ENCODE peak calls at places on chromosome 3, in nine cellular contexts. Y, H, T, O, N, V, J, X and W are unnamed samples.

GRCh38 chr3:45819543-45819942 is 22.4 kb downstream of the LZTFL1 start:
- DNase-seq in Y (no peak), H (peak; percentile 14), T (no peak), O (no peak), N (no peak), V (peak; percentile 23), J (no peak), X (peak; percentile 73), W (no peak)

GRCh38 chr3:58414538-58415197 is 19.0 kb downstream of the PDHB start:
- DNase-seq in Y (no peak), H (peak; percentile 80), T (peak; percentile 70), O (peak; percentile 57), N (peak; percentile 42), V (no peak), J (peak; percentile 65), X (peak; percentile 78), W (peak; percentile 67)

GRCh38 chr3:126540342-126540849 is 16.4 kb downstream of the CHST13 start:
- DNase-seq in Y (peak; percentile 83), H (peak; percentile 81), T (peak; percentile 79), O (no peak), N (no peak), V (peak; percentile 81), J (no peak), X (peak; percentile 96), W (peak; percentile 86)

GRCh38 chr3:30549600-30549999 is 56.8 kb upstream of the TGFBR2 start:
- DNase-seq in Y (no peak), H (no peak), T (no peak), O (no peak), N (no peak), V (no peak), J (no peak), X (no peak), W (no peak)

GRCh38 chr3:72903004-72903403 is 15.2 kb downstream of the GXYLT2 start:
- DNase-seq in Y (peak; percentile 83), H (peak; percentile 91), T (peak; percentile 78), O (no peak), N (no peak), V (no peak), J (no peak), X (peak; percentile 96), W (peak; percentile 80)

GRCh38 chr3:107263269-107264021 is 113.8 kb upstream of the CCDC54 start:
- DNase-seq in Y (no peak), H (peak; percentile 71), T (peak; percentile 27), O (no peak), N (no peak), V (no peak), J (peak; percentile 15), X (peak; percentile 11), W (no peak)

GRCh38 chr3:58388550-58389061 is 45.0 kb downstream of the PDHB start:
- DNase-seq in Y (peak; percentile 62), H (peak; percentile 76), T (no peak), O (no peak), N (no peak), V (peak; percentile 69), J (no peak), X (peak; percentile 99), W (peak; percentile 43)

GRCh38 chr3:149828390-149828789 is 15.4 kb downstream of the RNF13 start:
- DNase-seq in Y (no peak), H (no peak), T (no peak), O (no peak), N (no peak), V (no peak), J (no peak), X (no peak), W (no peak)

GRCh38 chr3:190122198-190122771 is 1.6 kb upstream of the P3H2 start:
- DNase-seq in Y (no peak), H (peak; percentile 58), T (peak; percentile 73), O (no peak), N (no peak), V (no peak), J (no peak), X (no peak), W (peak; percentile 74)

GRCh38 chr3:134057006-134057832 is 27.5 kb upstream of the SLCO2A1 start:
- DNase-seq in Y (no peak), H (peak; percentile 59), T (no peak), O (no peak), N (no peak), V (no peak), J (no peak), X (peak; percentile 52), W (no peak)

GRCh38 chr3:140859592-140860336 is 81.9 kb upstream of the SLC25A36 start:
- DNase-seq in Y (no peak), H (peak; percentile 6), T (no peak), O (no peak), N (no peak), V (no peak), J (peak; percentile 49), X (no peak), W (peak; percentile 18)

GRCh38 chr3:30493912-30494311 is 112.5 kb upstream of the TGFBR2 start:
- DNase-seq in Y (no peak), H (peak; percentile 80), T (no peak), O (no peak), N (no peak), V (peak; percentile 37), J (no peak), X (peak; percentile 83), W (peak; percentile 72)

GRCh38 chr3:54433846-54434245 is 311.5 kb downstream of the CACNA2D3 start:
- DNase-seq in Y (no peak), H (no peak), T (no peak), O (no peak), N (no peak), V (no peak), J (no peak), X (no peak), W (no peak)

GRCh38 chr3:54434761-54435160 is 312.4 kb downstream of the CACNA2D3 start:
- DNase-seq in Y (no peak), H (no peak), T (no peak), O (no peak), N (no peak), V (no peak), J (peak; percentile 18), X (no peak), W (no peak)

GRCh38 chr3:54427951-54428871 is 305.9 kb downstream of the CACNA2D3 start:
- DNase-seq in Y (peak; percentile 75), H (peak; percentile 90), T (peak; percentile 70), O (peak; percentile 56), N (peak; percentile 17), V (peak; percentile 59), J (peak; percentile 58), X (peak; percentile 85), W (peak; percentile 76)

GRCh38 chr3:54427501-54427900 is 305.1 kb downstream of the CACNA2D3 start:
- DNase-seq in Y (no peak), H (no peak), T (no peak), O (no peak), N (no peak), V (no peak), J (no peak), X (no peak), W (no peak)

GRCh38 chr3:54432975-54433374 is 310.6 kb downstream of the CACNA2D3 start:
- DNase-seq in Y (no peak), H (no peak), T (no peak), O (no peak), N (no peak), V (no peak), J (no peak), X (peak; percentile 9), W (no peak)
- H3K4me3 ChIP-seq in Y (no peak overlapping the region), H (no peak overlapping the region), T (no peak overlapping the region), O (no peak overlapping the region), N (no peak overlapping the region), V (no peak overlapping the region), J (no peak overlapping the region), X (no peak overlapping the region), W (no peak overlapping the region)

GRCh38 chr3:136075218-136075808 is 109.8 kb downstream of the PPP2R3A start:
- DNase-seq in Y (no peak), H (peak; percentile 92), T (peak; percentile 76), O (peak; percentile 77), N (peak; percentile 56), V (peak; percentile 62), J (peak; percentile 78), X (peak; percentile 80), W (peak; percentile 79)
- TF ChIP-seq CTCF in Y (peak; percentile 85), H (peak; percentile 90), T (peak; percentile 88), O (peak; percentile 95), N (peak; percentile 88), V (peak; percentile 91), J (peak; percentile 79), X (peak; percentile 98), W (peak; percentile 82)

GRCh38 chr3:113696658-113697191 is 283 bp upstream of the USF3 start:
- DNase-seq in Y (peak; percentile 96), H (peak; percentile 100), T (peak; percentile 100), O (peak; percentile 99), N (peak; percentile 99), V (peak; percentile 98), J (peak; percentile 99), X (peak; percentile 99), W (peak; percentile 100)

GRCh38 chr3:113698213-113698742 is 1.8 kb upstream of the USF3 start:
- DNase-seq in Y (no peak), H (no peak), T (no peak), O (no peak), N (no peak), V (no peak), J (no peak), X (no peak), W (no peak)

GRCh38 chr3:113695818-113696645 is at the start of gene USF3:
- DNase-seq in Y (no peak), H (peak; percentile 58), T (peak; percentile 22), O (peak; percentile 78), N (peak; percentile 80), V (no peak), J (peak; percentile 79), X (peak; percentile 43), W (peak; percentile 52)

GRCh38 chr3:113697192-113698090 is 999 bp upstream of the USF3 start:
- DNase-seq in Y (no peak), H (peak; percentile 54), T (no peak), O (peak; percentile 41), N (peak; percentile 31), V (no peak), J (peak; percentile 34), X (peak; percentile 10), W (no peak)

GRCh38 chr3:113698891-113699465 is 2.5 kb upstream of the USF3 start:
- DNase-seq in Y (no peak), H (peak; percentile 33), T (no peak), O (no peak), N (no peak), V (no peak), J (no peak), X (peak; percentile 8), W (no peak)
- H3K4me3 ChIP-seq in Y (peak overlapping the region; percentile 1), H (peak overlapping the region; percentile 56), T (peak overlapping the region; percentile 42), O (no peak overlapping the region), N (peak overlapping the region; percentile 20), V (peak overlapping the region; percentile 27), J (peak overlapping the region; percentile 36), X (peak overlapping the region; percentile 24), W (peak overlapping the region; percentile 23)

DNA sequence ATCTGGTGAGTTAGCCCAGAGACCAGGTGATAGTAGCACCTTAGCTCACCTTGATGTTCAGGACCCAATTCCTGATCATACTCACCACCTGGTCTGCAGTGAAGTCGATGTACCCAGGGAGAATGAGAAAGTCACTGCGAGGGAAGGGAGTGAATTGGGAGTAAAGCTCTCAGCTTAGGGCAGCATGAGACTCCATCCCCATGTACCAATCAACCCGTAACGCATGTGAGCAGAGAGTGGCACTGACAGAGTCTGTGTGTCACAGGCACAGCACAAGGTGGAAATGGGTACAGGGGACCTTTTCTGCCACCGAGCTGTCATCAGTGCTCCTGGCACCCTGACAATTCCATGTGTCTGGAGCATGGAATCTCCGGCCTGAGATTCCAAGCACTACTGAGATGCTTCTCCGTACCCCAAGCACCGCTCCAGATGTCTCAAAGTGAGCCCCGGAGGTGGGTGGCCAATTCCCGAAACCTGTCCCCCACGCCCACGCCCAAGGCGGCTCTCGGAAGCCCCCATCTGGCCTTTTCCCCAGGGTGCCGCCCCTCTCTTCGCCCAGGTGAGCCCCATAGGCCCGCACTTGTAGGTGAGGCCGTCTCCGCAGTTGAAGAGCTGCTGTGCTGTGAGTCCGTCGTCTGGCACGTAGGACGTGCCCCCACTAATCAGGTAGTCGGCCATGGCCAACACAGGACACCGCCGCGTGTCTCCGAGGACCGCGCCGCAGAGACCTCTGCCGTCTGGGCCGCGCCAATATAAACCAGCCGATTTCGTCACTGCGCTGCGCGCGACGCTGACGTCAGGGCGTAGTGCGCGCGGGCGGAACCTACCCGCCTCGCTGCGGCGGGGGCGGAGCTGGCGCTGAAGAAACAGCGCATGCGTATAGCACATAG is at the start of gene IMPDH2:
- DNase-seq in Y (peak; percentile 61), H (peak; percentile 94), T (peak; percentile 79), O (peak; percentile 93), N (peak; percentile 93), V (peak; percentile 81), J (peak; percentile 96), X (peak; percentile 90), W (peak; percentile 93)
- TF ChIP-seq CTCF in Y (peak; percentile 7), H (peak; percentile 13), T (peak; percentile 2), O (peak; percentile 11), N (peak; percentile 15), V (no peak), J (peak; percentile 16), X (no peak), W (peak; percentile 6)